ENCODE peak calls at places on chromosomes 1 and 21, in four cellular contexts. E, L, I and R are unnamed samples.

GRCh38 chr1:212791261-212791675 is 309 bp downstream of the NSL1 start:
- DNase-seq in I (peak), E (peak), L (no peak), R (no peak)

GRCh38 chr1:217135569-217135915 is 412.3 kb upstream of the ESRRG start:
- DNase-seq in I (no peak), E (no peak), L (peak), R (no peak)

GRCh38 chr1:58041621-58042020 is 504.9 kb downstream of the OMA1 start:
- DNase-seq in L (no peak), I (no peak), E (peak), R (peak)

GRCh38 chr1:103461171-103462105 is 64.1 kb upstream of the RNPC3 start:
- DNase-seq in I (peak), L (no peak), E (peak), R (no peak)

GRCh38 chr1:7948950-7949349 is 8.3 kb upstream of the TNFRSF9 start:
- DNase-seq in L (no peak), E (peak), I (no peak), R (peak)

GRCh38 chr1:85224734-85225623 is 24.2 kb upstream of the SYDE2 start:
- DNase-seq in I (no peak), L (no peak), E (no peak), R (no peak)

GRCh38 chr1:116033322-116033721 is 57.0 kb downstream of the SLC22A15 start:
- DNase-seq in E (no peak), L (no peak), I (no peak), R (no peak)

GRCh38 chr1:148318123-148318899 is 164.8 kb downstream of the PPIAL4G start:
- DNase-seq in L (no peak), E (no peak), I (peak), R (no peak)

GRCh38 chr1:158003409-158003805 is 10.0 kb downstream of the KIRREL1 start:
- DNase-seq in L (no peak), E (peak), I (no peak), R (peak)

GRCh38 chr1:203037509-203038190 is 11.4 kb downstream of the PPFIA4 start:
- DNase-seq in E (no peak), L (no peak), I (no peak), R (no peak)

GRCh38 chr1:110165761-110166231 is 15.5 kb downstream of the SLC6A17 start:
- DNase-seq in L (no peak), I (no peak), E (no peak), R (no peak)

GRCh38 chr1:27342778-27343638 is 1.2 kb downstream of the SYTL1 start:
- DNase-seq in I (peak), L (no peak), E (no peak), R (no peak)

GRCh38 chr1:232435746-232436145 is 194.2 kb downstream of the SIPA1L2 start:
- DNase-seq in E (peak), L (no peak), I (no peak), R (no peak)

GRCh38 chr1:162302660-162303344 is 73.9 kb downstream of the SPATA46 start:
- DNase-seq in L (no peak), E (no peak), I (no peak), R (no peak)

GRCh38 chr1:42947137-42947536 is 11.5 kb downstream of the SLC2A1 start:
- DNase-seq in E (no peak), L (no peak), I (no peak), R (no peak)

GRCh38 chr1:72122099-72122893 is 160.0 kb downstream of the NEGR1 start:
- DNase-seq in L (no peak), E (no peak), I (no peak), R (no peak)

GRCh38 chr1:93631626-93632365 is 49.8 kb downstream of the BCAR3 start:
- DNase-seq in L (no peak), I (peak), E (peak), R (no peak)

GRCh38 chr1:227788279-227789041 is 27.0 kb upstream of the PRSS38 start:
- DNase-seq in I (peak), E (peak), L (peak), R (peak)

GRCh38 chr1:193634876-193635275 is 448.5 kb upstream of the B3GALT2 start:
- DNase-seq in L (no peak), E (no peak), I (no peak), R (no peak)

GRCh38 chr1:111203681-111204210 is 3.3 kb upstream of the DENND2D start:
- DNase-seq in E (peak), I (peak), L (no peak), R (peak)

GRCh38 chr1:67434491-67434890 is 4.3 kb upstream of the SERBP1 start:
- DNase-seq in E (no peak), L (no peak), I (no peak), R (no peak)

GRCh38 chr21:21111309-21111920 is 113.2 kb downstream of the NCAM2 start:
- DNase-seq in L (no peak), E (no peak), I (no peak), R (no peak)

GRCh38 chr1:25566730-25567341 is 23.4 kb downstream of the LDLRAP1 start:
- DNase-seq in I (no peak), L (no peak), E (no peak), R (no peak)

GRCh38 chr1:21184266-21184665 is 7.6 kb upstream of the EIF4G3 start:
- DNase-seq in I (peak), L (no peak), E (peak), R (no peak)

GRCh38 chr1:233394860-233395717 is 67.6 kb downstream of the MAP3K21 start:
- DNase-seq in E (peak), L (peak), I (peak), R (peak)

GRCh38 chr1:186950547-186950946 is 121.8 kb downstream of the PLA2G4A start:
- DNase-seq in L (no peak), I (no peak), E (peak), R (peak)